ENCODE peak calls at places on chromosomes 11 and 22, in five cellular contexts. W is transverse colon, Q is tibial nerve, I is A549, O is IMR-90. G is an unnamed sample.

GRCh38 chr11:12221136-12221535 is 110.7 kb downstream of the MICAL2 start:
- DNase-seq in W (no peak), Q (no peak), I (no peak), O (no peak), G (no peak)

GRCh38 chr22:47561766-47562165 is 799.3 kb downstream of the TBC1D22A start:
- DNase-seq in W (no peak), Q (no peak), I (no peak), O (no peak), G (no peak)

GRCh38 chr11:113984781-113985180 is 9.9 kb downstream of the HTR3A start:
- DNase-seq in W (no peak), Q (no peak), I (no peak), O (no peak), G (no peak)

GRCh38 chr11:22752908-22753310 is 76.7 kb downstream of the SVIP start:
- DNase-seq in W (no peak), Q (no peak), I (no peak), O (no peak), G (no peak)

GRCh38 chr11:129223701-129224149 is 31.6 kb upstream of the ARHGAP32 start:
- DNase-seq in W (no peak), Q (no peak), I (no peak), O (peak), G (no peak)

GRCh38 chr22:31474743-31475142 is 14.9 kb downstream of the EIF4ENIF1 start:
- DNase-seq in W (no peak), Q (no peak), I (no peak), O (peak), G (no peak)

GRCh38 chr11:62127941-62128770 is 4.3 kb downstream of the INCENP start:
- DNase-seq in W (no peak), Q (no peak), I (no peak), O (no peak), G (no peak)

GRCh38 chr11:44301856-44302231 is 8.1 kb downstream of the ALX4 start:
- DNase-seq in W (no peak), Q (no peak), I (peak), O (no peak), G (no peak)

GRCh38 chr22:32785636-32786418 is 15.7 kb upstream of the TIMP3 start:
- DNase-seq in W (no peak), Q (no peak), I (no peak), O (no peak), G (no peak)

GRCh38 chr11:124670732-124671131 is 2.8 kb downstream of the SIAE start:
- DNase-seq in W (no peak), Q (no peak), I (no peak), O (peak), G (no peak)

GRCh38 chr22:30027791-30028190 is 52.5 kb upstream of the HORMAD2 start:
- DNase-seq in W (no peak), Q (no peak), I (no peak), O (no peak), G (no peak)

GRCh38 chr11:112864715-112865114 is 96.5 kb upstream of the NCAM1 start:
- DNase-seq in W (no peak), Q (no peak), I (no peak), O (no peak), G (no peak)

GRCh38 chr11:45590743-45591142 is 74.7 kb downstream of the CHST1 start:
- DNase-seq in W (no peak), Q (no peak), I (no peak), O (no peak), G (no peak)

GRCh38 chr11:106424111-106424510 is 346.6 kb downstream of the AASDHPPT start:
- DNase-seq in W (no peak), Q (no peak), I (peak), O (peak), G (no peak)

GRCh38 chr22:38796262-38796957 is 2.5 kb upstream of the DNAL4 start:
- DNase-seq in W (no peak), Q (no peak), I (no peak), O (no peak), G (no peak)

GRCh38 chr11:43072096-43072495 is 239.7 kb upstream of the API5 start:
- DNase-seq in W (no peak), Q (no peak), I (no peak), O (no peak), G (no peak)

GRCh38 chr11:12890476-12890875 is 118.6 kb upstream of the RASSF10 start:
- DNase-seq in W (no peak), Q (no peak), I (no peak), O (peak), G (no peak)

GRCh38 chr11:125275905-125276634 is 111.5 kb downstream of the PKNOX2 start:
- DNase-seq in W (no peak), Q (no peak), I (no peak), O (peak), G (no peak)

GRCh38 chr11:120215634-120216033 is 4.8 kb downstream of the OAF start:
- DNase-seq in W (no peak), Q (no peak), I (no peak), O (peak), G (peak)

GRCh38 chr11:14974723-14975587 is 2.8 kb upstream of the CALCA start:
- DNase-seq in W (peak), Q (no peak), I (peak), O (peak), G (peak)

GRCh38 chr11:122656631-122657101 is 1.1 kb downstream of the UBASH3B start:
- DNase-seq in W (peak), Q (no peak), I (peak), O (peak), G (peak)

GRCh38 chr11:122633219-122633829 is 22.2 kb upstream of the UBASH3B start:
- DNase-seq in W (no peak), Q (no peak), I (peak), O (peak), G (no peak)

GRCh38 chr11:67366546-67366945 is 6.9 kb downstream of the CLCF1 start:
- DNase-seq in W (no peak), Q (no peak), I (no peak), O (no peak), G (no peak)

GRCh38 chr11:16013649-16014275 is 342.6 kb downstream of the SOX6 start:
- DNase-seq in W (no peak), Q (no peak), I (no peak), O (peak), G (no peak)

GRCh38 chr11:107202189-107202588 is 183.9 kb upstream of the GUCY1A2 start:
- DNase-seq in W (no peak), Q (no peak), I (no peak), O (no peak), G (no peak)

GRCh38 chr22:43252319-43252718 is 65.4 kb upstream of the TTLL12 start:
- DNase-seq in W (no peak), Q (no peak), I (no peak), O (no peak), G (no peak)

GRCh38 chr11:128171496-128171895 is 415.9 kb downstream of the ETS1 start:
- DNase-seq in W (no peak), Q (no peak), I (no peak), O (peak), G (no peak)

DNA sequence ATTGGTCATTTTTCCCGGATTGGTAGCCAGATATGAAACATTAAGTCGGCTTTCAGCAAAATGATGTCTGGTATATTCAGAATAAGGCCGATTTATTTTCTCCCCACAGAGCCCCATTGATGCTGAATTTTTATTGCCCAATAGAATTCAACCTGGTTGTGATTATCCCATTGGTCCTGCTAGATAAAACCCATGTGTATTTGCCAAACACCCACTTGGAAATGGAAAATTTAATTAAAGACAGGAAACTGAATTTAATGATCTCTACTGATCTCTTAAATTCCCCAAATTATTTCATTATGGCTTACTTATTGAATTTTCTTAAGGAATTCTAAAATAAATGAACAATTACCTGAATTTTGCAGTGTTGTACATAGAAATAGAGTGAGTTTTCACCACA is 609.8 kb downstream of the NTM start:
- DNase-seq in W (no peak), Q (no peak), I (no peak), O (no peak), G (no peak)
- H3K27ac ChIP-seq in W (no peak), Q (no peak), I (no peak), O (no peak), G (no peak)

GRCh38 chr11:72833083-72833733 is 19.0 kb downstream of the ATG16L2 start:
- DNase-seq in W (no peak), Q (no peak), I (no peak), O (no peak), G (no peak)
- TF ChIP-seq POLR2A in W (no peak), Q (no peak), I (no peak), O (no peak), G (no peak)

GRCh38 chr22:41555325-41555724 is 5.5 kb upstream of the CSDC2 start:
- DNase-seq in W (no peak), Q (no peak), I (no peak), O (no peak), G (no peak)

GRCh38 chr22:41561788-41562187 is 978 bp downstream of the CSDC2 start:
- DNase-seq in W (no peak), Q (no peak), I (no peak), O (no peak), G (no peak)

GRCh38 chr22:41561335-41561734 is 525 bp downstream of the CSDC2 start:
- DNase-seq in W (no peak), Q (no peak), I (no peak), O (no peak), G (no peak)

GRCh38 chr22:41560095-41560487 is 719 bp upstream of the CSDC2 start:
- DNase-seq in W (no peak), Q (no peak), I (no peak), O (no peak), G (no peak)

GRCh38 chr22:41557401-41558240 is 3.2 kb upstream of the CSDC2 start:
- DNase-seq in W (peak), Q (peak), I (no peak), O (peak), G (peak)
- H3K4me3 ChIP-seq in W (no peak), Q (peak), I (no peak), O (no peak), G (no peak)

GRCh38 chr11:133897331-133897650 is 52.0 kb upstream of the SPATA19 start:
- DNase-seq in W (no peak), Q (no peak), I (no peak), O (no peak), G (no peak)

GRCh38 chr11:133900176-133901105 is 55.1 kb upstream of the SPATA19 start:
- DNase-seq in W (no peak), Q (no peak), I (no peak), O (no peak), G (no peak)

GRCh38 chr11:133898031-133898769 is 52.9 kb upstream of the SPATA19 start:
- DNase-seq in W (no peak), Q (no peak), I (no peak), O (no peak), G (no peak)

GRCh38 chr11:133896642-133897330 is 51.5 kb upstream of the SPATA19 start:
- DNase-seq in W (no peak), Q (no peak), I (no peak), O (no peak), G (no peak)

DNA sequence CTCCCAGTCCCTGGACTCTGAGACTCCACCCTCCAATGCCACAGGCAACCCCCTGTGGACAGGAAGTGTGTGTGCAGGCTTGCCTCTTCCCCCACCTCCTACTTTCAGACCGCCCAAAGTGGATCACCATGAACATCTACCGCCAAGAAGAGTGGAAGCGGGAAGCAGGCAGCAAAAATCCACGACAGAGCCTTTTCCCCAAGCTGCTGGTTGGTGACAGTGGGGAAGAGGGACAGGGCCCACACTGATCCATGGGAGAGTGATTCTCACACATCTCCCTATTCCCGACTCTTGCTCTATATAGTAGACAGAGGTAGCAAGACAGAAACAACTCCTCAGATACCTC is 53.4 kb upstream of the SPATA19 start:
- DNase-seq in W (no peak), Q (no peak), I (no peak), O (no peak), G (no peak)
- H3K27ac ChIP-seq in W (no peak), Q (no peak), I (no peak), O (no peak), G (no peak)